ENCODE peak calls at places on chromosomes 7 and 10, in four cellular contexts. Q, T, K and Z are unnamed samples.

GRCh38 chr10:101103430-101103829 is 27.7 kb upstream of the TLX1 start:
- DNase-seq in Q (no peak), T (no peak), K (no peak), Z (no peak)

GRCh38 chr10:484925-485661 is 204.4 kb downstream of the DIP2C start:
- DNase-seq in T (peak), Q (no peak), K (no peak), Z (no peak)

GRCh38 chr10:101646369-101646768 is 48.6 kb downstream of the FBXW4 start:
- DNase-seq in Q (no peak), K (no peak), T (no peak), Z (no peak)

GRCh38 chr10:111209666-111210065 is 132.8 kb downstream of the ADRA2A start:
- DNase-seq in T (no peak), Q (no peak), K (no peak), Z (no peak)

GRCh38 chr10:118564652-118565051 is 30.8 kb downstream of the PRLHR start:
- DNase-seq in K (peak), T (peak), Q (no peak), Z (no peak)

GRCh38 chr10:69406816-69407580 is 9.7 kb downstream of the TACR2 start:
- DNase-seq in T (no peak), Q (no peak), K (no peak), Z (no peak)

GRCh38 chr7:126569402-126569801 is 683.3 kb downstream of the GRM8 start:
- DNase-seq in Q (no peak), K (no peak), T (no peak), Z (no peak)

GRCh38 chr10:79507436-79508167 is 4.7 kb upstream of the EIF5AL1 start:
- DNase-seq in K (no peak), Q (no peak), T (no peak), Z (no peak)

GRCh38 chr10:127492607-127493250 is 56.4 kb upstream of the NPS start:
- DNase-seq in Q (no peak), K (peak), T (peak), Z (no peak)

GRCh38 chr7:50775826-50776225 is 6.9 kb downstream of the GRB10 start:
- DNase-seq in T (no peak), K (no peak), Q (no peak), Z (no peak)

GRCh38 chr7:94874036-94874745 is 33.2 kb upstream of the PPP1R9A start:
- DNase-seq in Q (no peak), K (no peak), T (no peak), Z (no peak)

GRCh38 chr7:81301815-81302214 is 383.0 kb upstream of the SEMA3C start:
- DNase-seq in K (no peak), Q (no peak), T (no peak), Z (no peak)

GRCh38 chr7:27976531-27976930 is 204.1 kb downstream of the JAZF1 start:
- DNase-seq in K (no peak), Q (no peak), T (no peak), Z (no peak)

GRCh38 chr7:42017356-42017986 is 219.5 kb downstream of the GLI3 start:
- DNase-seq in Q (no peak), K (no peak), T (no peak), Z (no peak)
- H3K4me2 ChIP-seq in Q (no peak), K (no peak), T (no peak), Z (no peak)

GRCh38 chr7:368651-369475 is 78.9 kb downstream of the FOXL3 start:
- DNase-seq in Q (no peak), K (no peak), T (no peak), Z (no peak)
- H3K18ac ChIP-seq in Q (no peak), K (no peak), T (no peak), Z (no peak)

DNA sequence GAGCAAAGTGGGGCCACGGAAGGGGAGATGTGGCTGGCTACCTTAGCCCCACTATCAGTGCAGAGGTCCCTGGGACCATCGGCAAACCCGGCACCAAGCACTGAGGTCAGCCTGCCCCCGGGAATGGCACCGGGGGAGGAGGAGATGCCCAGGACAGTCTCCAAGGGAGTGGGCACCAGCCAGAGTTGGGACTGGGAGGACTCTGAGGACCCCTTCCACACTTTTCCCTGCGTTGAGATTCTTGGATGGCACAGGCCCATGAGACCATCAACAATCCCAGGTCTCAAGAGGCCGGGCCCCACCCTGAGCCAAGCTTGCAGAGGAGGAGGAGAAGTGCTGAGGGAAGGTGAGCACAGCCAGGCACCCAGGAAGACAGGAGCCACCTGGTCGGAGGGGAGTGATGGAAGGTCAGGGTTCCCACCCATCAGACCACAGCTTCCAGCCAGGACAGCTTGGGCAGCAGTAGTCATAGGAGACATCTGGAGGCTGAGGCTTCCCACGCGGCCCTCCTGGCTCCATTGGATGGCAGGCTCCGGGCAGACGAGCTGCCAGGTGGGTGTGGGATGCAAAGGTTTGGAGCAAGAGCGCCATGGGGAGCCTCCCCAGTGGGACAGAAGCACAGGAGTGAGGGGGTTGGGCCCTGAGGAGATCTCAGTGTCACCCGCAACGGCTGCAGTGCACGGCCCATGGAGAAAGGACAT is 2.6 kb upstream of the OPN4 start:
- DNase-seq in T (peak), K (no peak), Q (no peak), Z (no peak)
- H3K4me2 ChIP-seq in T (no peak), K (no peak), Q (no peak), Z (no peak)

DNA sequence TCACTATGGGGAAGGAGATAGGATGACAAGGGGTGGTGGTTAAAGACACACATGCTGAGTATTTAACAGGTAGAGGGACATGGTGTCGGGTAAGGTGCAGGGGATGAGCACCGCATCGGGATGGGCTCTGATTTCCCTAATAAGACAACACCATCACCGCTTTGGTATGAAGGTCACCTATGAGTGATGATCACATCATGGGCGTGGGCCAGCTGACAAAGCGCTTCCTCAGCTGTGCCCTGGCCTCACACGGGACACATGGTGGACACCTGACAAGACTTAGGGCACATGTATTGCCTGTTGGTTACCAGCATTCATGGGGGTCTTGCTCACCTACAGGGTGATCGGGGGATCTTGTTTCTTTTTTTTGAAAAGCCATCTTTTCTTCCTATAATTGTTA is 12.8 kb downstream of the C7orf57 start:
- DNase-seq in T (no peak), Q (no peak), K (no peak), Z (no peak)
- H3K18ac ChIP-seq in T (no peak), Q (no peak), K (no peak), Z (no peak)